ENCODE peak calls at places on chromosomes 11 and 22, in seven cellular contexts. M, Y, L, O, Q, F and E are unnamed samples. For H3K36me3, the result is how much of the 10 kb centered on the place peaks cover.

GRCh38 chr11:121299417-121299816 is 6.8 kb downstream of the SC5D start:
- DNase-seq in Y (no peak), O (no peak), M (no peak), Q (peak), L (no peak), F (no peak), E (no peak)

GRCh38 chr11:122343247-122343646 is 227.2 kb upstream of the BLID start:
- DNase-seq in M (peak), O (no peak), F (no peak), Q (no peak), L (no peak), Y (no peak), E (no peak)

GRCh38 chr11:35953081-35953480 is 9.2 kb downstream of the LDLRAD3 start:
- DNase-seq in M (no peak), Y (no peak), O (peak), Q (no peak), F (no peak), L (no peak), E (no peak)

GRCh38 chr11:26044389-26044788 is 287.5 kb upstream of the ANO3 start:
- DNase-seq in O (no peak), F (no peak), Q (no peak), M (no peak), Y (no peak), L (no peak), E (no peak)

GRCh38 chr11:65308281-65308891 is 6.3 kb upstream of the CDC42EP2 start:
- DNase-seq in O (peak), Y (peak), F (no peak), L (no peak), Q (no peak), M (peak), E (no peak)

GRCh38 chr11:476416-476815 is 26.3 kb downstream of the PTDSS2 start:
- DNase-seq in L (no peak), O (no peak), Q (no peak), Y (no peak), F (no peak), M (no peak), E (no peak)

GRCh38 chr11:130314184-130314748 is 451 bp downstream of the ZBTB44 start:
- DNase-seq in O (peak), L (peak), Y (peak), M (peak), Q (no peak), F (peak), E (peak)

GRCh38 chr11:36347384-36347906 is 51.4 kb downstream of the PRR5L start:
- DNase-seq in Q (no peak), M (no peak), L (no peak), Y (no peak), F (no peak), O (no peak), E (no peak)

GRCh38 chr11:69655479-69656394 is 14.8 kb downstream of the CCND1 start:
- DNase-seq in M (no peak), Q (no peak), F (no peak), O (no peak), Y (no peak), L (no peak), E (no peak)

GRCh38 chr11:63840356-63841060 is 1.6 kb downstream of the MARK2 start:
- DNase-seq in Q (peak), M (no peak), Y (no peak), L (no peak), O (no peak), F (no peak), E (no peak)

GRCh38 chr11:44380820-44381219 is 70.9 kb upstream of the ALX4 start:
- DNase-seq in M (no peak), O (no peak), Q (no peak), Y (no peak), F (no peak), L (no peak), E (no peak)

GRCh38 chr22:27452916-27453315 is 348.6 kb downstream of the MN1 start:
- DNase-seq in L (peak), F (no peak), Y (no peak), O (no peak), Q (no peak), M (no peak), E (no peak)

GRCh38 chr11:57199330-57199729 is 17.6 kb downstream of the LRRC55 start:
- DNase-seq in Q (no peak), O (no peak), F (no peak), Y (no peak), L (no peak), M (no peak), E (no peak)

GRCh38 chr11:68090706-68091105 is 30.5 kb downstream of the CHKA start:
- DNase-seq in F (no peak), Q (no peak), M (no peak), L (peak), Y (no peak), O (no peak), E (no peak)

GRCh38 chr11:78265326-78265725 is 76.6 kb downstream of the USP35 start:
- DNase-seq in M (no peak), Y (no peak), L (no peak), F (no peak), Q (no peak), O (no peak), E (no peak)

GRCh38 chr11:131766637-131767036 is 396.2 kb downstream of the NTM start:
- DNase-seq in O (no peak), Q (no peak), Y (no peak), M (no peak), F (no peak), L (no peak), E (no peak)

GRCh38 chr11:15819679-15820286 is 536.6 kb downstream of the SOX6 start:
- DNase-seq in Q (peak), Y (peak), M (peak), F (no peak), O (peak), L (peak), E (peak)

GRCh38 chr11:37574361-37574760 is 976.3 kb upstream of the RAG2 start:
- DNase-seq in Q (no peak), M (no peak), L (no peak), O (no peak), F (no peak), Y (no peak), E (no peak)

GRCh38 chr22:47199261-47199948 is 437.0 kb downstream of the TBC1D22A start:
- DNase-seq in Q (no peak), O (no peak), F (no peak), M (no peak), L (no peak), Y (no peak), E (no peak)

GRCh38 chr11:9025101-9025850 is 21.5 kb upstream of the NRIP3 start:
- DNase-seq in M (no peak), Q (no peak), Y (no peak), L (no peak), O (no peak), F (no peak), E (no peak)

GRCh38 chr11:9802291-9802861 is 138.5 kb downstream of the SWAP70 start:
- DNase-seq in F (no peak), M (peak), O (no peak), Y (no peak), Q (peak), L (peak), E (no peak)

GRCh38 chr11:33553486-33553885 is 147.1 kb downstream of the C11orf91 start:
- DNase-seq in L (no peak), Y (no peak), Q (peak), F (no peak), M (no peak), O (no peak), E (no peak)

GRCh38 chr11:18492888-18493287 is 33.9 kb downstream of the TSG101 start:
- DNase-seq in L (no peak), Y (no peak), F (no peak), Q (peak), O (no peak), M (peak), E (no peak)

GRCh38 chr22:37416806-37417205 is 10.5 kb downstream of the ELFN2 start:
- DNase-seq in O (no peak), F (no peak), M (no peak), Y (no peak), L (no peak), Q (no peak), E (no peak)

GRCh38 chr11:15011741-15012140 is 39.6 kb upstream of the CALCA start:
- DNase-seq in Y (no peak), Q (no peak), F (no peak), L (no peak), M (no peak), O (no peak), E (no peak)

GRCh38 chr11:62702241-62702640 is 5.0 kb downstream of the BSCL2 start:
- DNase-seq in L (no peak), O (no peak), F (no peak), Q (peak), M (no peak), Y (no peak), E (no peak)

GRCh38 chr11:30586251-30587144 is at the start of gene MPPED2:
- DNase-seq in Y (peak), F (no peak), O (peak), M (no peak), L (no peak), Q (no peak), E (peak)

GRCh38 chr11:68200639-68201038 is 12.5 kb downstream of the KMT5B start:
- DNase-seq in M (peak), F (no peak), O (no peak), L (no peak), Y (no peak), Q (peak), E (no peak)

GRCh38 chr22:47772864-47773263 is 1010.4 kb downstream of the TBC1D22A start:
- DNase-seq in F (no peak), Y (no peak), Q (no peak), O (no peak), L (no peak), M (no peak), E (no peak)

GRCh38 chr11:78647266-78647915 is 72.7 kb upstream of the NARS2 start:
- DNase-seq in Y (no peak), L (no peak), F (no peak), O (no peak), M (no peak), Q (no peak), E (no peak)

GRCh38 chr11:8381871-8382396 is 118.3 kb upstream of the LMO1 start:
- DNase-seq in F (no peak), Q (no peak), Y (no peak), L (no peak), O (no peak), M (no peak), E (no peak)

GRCh38 chr11:91305402-91305801 is 919.2 kb upstream of the FAT3 start:
- DNase-seq in Y (no peak), F (no peak), M (no peak), O (no peak), L (no peak), Q (no peak), E (no peak)

GRCh38 chr11:58675344-58676155 is 53.1 kb downstream of the CNTF start:
- DNase-seq in Y (peak), M (peak), Q (peak), O (peak), L (peak), F (peak), E (peak)

GRCh38 chr11:129388824-129389223 is 13.2 kb downstream of the BARX2 start:
- DNase-seq in Q (no peak), O (no peak), F (no peak), L (no peak), Y (no peak), M (no peak), E (no peak)

GRCh38 chr11:77109236-77110019 is 6.8 kb downstream of the OMP start:
- DNase-seq in O (no peak), F (no peak), Q (no peak), Y (no peak), L (no peak), M (peak), E (no peak)

GRCh38 chr11:128701936-128702335 is 8.1 kb downstream of the FLI1 start:
- DNase-seq in Q (no peak), M (no peak), O (no peak), L (no peak), F (no peak), Y (no peak), E (no peak)

GRCh38 chr11:62546244-62546936 is at the start of gene AHNAK:
- DNase-seq in Y (peak), F (peak), O (peak), L (no peak), Q (peak), M (peak), E (peak)

DNA sequence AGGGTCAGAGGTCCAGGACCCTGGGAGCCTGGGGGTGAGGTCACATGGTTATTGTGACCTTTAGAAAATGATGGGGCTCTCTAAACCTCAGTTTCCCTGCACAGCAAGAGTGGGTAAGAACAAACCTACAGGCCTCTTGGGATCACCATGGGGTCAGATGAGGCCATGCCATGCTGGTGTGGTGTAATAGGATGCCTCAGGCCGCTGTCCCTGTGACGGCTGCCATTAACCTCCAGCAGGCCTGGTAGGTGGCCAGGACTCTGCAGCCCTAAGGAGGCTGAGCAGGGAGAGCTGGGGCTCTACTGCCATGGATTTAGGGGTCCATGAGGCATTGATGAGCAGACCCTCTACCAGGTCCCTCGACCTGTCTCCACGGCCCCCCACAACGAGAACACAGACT is 265.5 kb downstream of the CTTN start:
- DNase-seq in F (no peak), Y (no peak), O (no peak), Q (no peak), L (no peak), M (no peak), E (no peak)
- H3K36me3 ChIP-seq in F (under half), Y (under half), O (under half), Q (under half), L (under half), M (under half), E (under half)

GRCh38 chr22:50627914-50628542 is at the start of gene ARSA:
- DNase-seq in Q (peak), F (peak), L (peak), M (peak), Y (peak), O (peak), E (peak)
- TF ChIP-seq CTCF in Q (peak), F (no peak), L (peak), M (peak), Y (peak), O (peak), E (peak)

DNA sequence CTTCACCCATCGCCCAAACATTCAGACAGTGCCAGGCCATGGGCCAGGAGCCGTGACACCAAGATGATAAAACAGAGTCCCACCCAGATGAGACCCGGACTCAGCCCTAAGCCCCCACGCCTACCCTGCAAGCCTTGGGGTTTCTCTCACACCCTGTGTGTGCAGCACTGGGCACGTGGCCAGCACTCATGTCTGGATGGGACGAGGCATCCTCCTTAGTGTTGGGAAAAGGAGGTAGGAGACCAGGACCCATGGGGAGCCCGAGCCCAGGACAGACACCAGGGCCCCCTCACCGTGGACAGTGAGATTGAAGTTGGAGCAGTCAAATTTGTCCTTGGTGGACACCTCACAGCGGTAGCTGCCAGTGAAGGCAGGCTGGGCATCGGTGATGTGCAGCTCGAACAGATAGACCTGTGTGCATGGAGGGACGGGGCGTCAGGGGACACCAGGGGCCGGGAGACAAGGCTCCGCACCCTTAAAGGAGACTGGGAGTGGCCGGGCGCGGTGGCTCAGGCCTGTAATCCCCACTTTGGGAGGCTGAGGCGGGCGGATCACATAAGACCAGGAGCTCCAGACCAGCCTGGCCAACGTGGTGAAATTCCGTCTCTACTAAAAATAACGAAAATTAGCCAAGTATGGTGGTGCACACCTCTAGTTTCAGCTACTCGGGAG is 4.2 kb downstream of the MYBPC3 start:
- DNase-seq in F (no peak), O (peak), L (no peak), M (no peak), Y (no peak), Q (no peak), E (no peak)
- H3K36me3 ChIP-seq in F (under half), O (under half), L (under half), M (under half), Y (half or more), Q (under half), E (under half)

GRCh38 chr11:93474122-93474521 is 69.1 kb downstream of the SMCO4 start:
- DNase-seq in M (no peak), F (no peak), Q (no peak), Y (no peak), O (no peak), L (no peak), E (no peak)
- TF ChIP-seq CTCF in M (no peak), F (no peak), Q (no peak), Y (no peak), O (no peak), L (no peak), E (no peak)

GRCh38 chr11:47488111-47488510 is 39.2 kb upstream of the RAPSN start:
- DNase-seq in L (no peak), M (no peak), F (no peak), Y (no peak), Q (no peak), O (no peak), E (no peak)

GRCh38 chr11:47487421-47487820 is 38.5 kb upstream of the RAPSN start:
- DNase-seq in Q (no peak), M (no peak), F (no peak), Y (no peak), O (no peak), L (no peak), E (no peak)

GRCh38 chr11:47488674-47489394 is 39.9 kb upstream of the RAPSN start:
- DNase-seq in L (no peak), Y (no peak), F (no peak), M (no peak), O (no peak), Q (no peak), E (no peak)

GRCh38 chr11:47483408-47483807 is 34.5 kb upstream of the RAPSN start:
- DNase-seq in Y (no peak), O (no peak), F (no peak), M (no peak), L (no peak), Q (no peak), E (no peak)

GRCh38 chr11:47485112-47485511 is 36.2 kb upstream of the RAPSN start:
- DNase-seq in L (no peak), F (no peak), M (no peak), O (no peak), Q (peak), Y (no peak), E (no peak)
- H3K36me3 ChIP-seq in L (half or more), F (half or more), M (half or more), O (under half), Q (under half), Y (half or more), E (under half)

DNA sequence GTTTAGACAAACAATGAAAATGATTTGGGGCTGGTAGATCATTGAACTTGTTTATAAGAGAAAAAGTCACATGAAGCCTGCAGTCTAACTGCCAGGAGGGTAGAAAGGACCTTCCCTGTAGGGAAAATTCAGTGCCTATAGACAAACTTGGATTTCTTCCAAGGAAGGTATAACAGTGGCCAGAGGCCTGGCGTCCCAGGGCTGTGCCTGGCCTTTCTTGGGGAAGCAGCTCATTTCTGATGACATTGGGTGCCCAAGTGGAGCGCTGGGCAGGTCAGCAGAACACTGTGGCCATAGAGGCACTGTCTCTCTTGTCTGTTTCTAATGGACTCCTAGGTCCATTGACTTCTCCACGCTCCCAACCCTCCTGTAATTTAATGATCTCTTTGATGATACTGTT is 6.6 kb upstream of the FXYD6 start:
- DNase-seq in F (no peak), M (no peak), O (no peak), L (no peak), Q (no peak), Y (no peak), E (no peak)
- TF ChIP-seq CTCF in F (no peak), M (no peak), O (no peak), L (no peak), Q (no peak), Y (no peak), E (no peak)

GRCh38 chr22:41243361-41243760 is 2.6 kb upstream of the CHADL start:
- DNase-seq in O (no peak), F (no peak), M (no peak), L (no peak), Y (no peak), Q (peak), E (no peak)

GRCh38 chr22:41248758-41249157 is 8.0 kb upstream of the CHADL start:
- DNase-seq in Y (no peak), F (no peak), Q (no peak), M (no peak), L (no peak), O (peak), E (no peak)

GRCh38 chr22:41248314-41248713 is 7.6 kb upstream of the CHADL start:
- DNase-seq in O (no peak), M (no peak), Y (no peak), Q (no peak), L (no peak), F (no peak), E (no peak)

GRCh38 chr22:41247703-41248102 is 7.0 kb upstream of the CHADL start:
- DNase-seq in L (no peak), O (peak), F (no peak), M (no peak), Y (peak), Q (no peak), E (no peak)

DNA sequence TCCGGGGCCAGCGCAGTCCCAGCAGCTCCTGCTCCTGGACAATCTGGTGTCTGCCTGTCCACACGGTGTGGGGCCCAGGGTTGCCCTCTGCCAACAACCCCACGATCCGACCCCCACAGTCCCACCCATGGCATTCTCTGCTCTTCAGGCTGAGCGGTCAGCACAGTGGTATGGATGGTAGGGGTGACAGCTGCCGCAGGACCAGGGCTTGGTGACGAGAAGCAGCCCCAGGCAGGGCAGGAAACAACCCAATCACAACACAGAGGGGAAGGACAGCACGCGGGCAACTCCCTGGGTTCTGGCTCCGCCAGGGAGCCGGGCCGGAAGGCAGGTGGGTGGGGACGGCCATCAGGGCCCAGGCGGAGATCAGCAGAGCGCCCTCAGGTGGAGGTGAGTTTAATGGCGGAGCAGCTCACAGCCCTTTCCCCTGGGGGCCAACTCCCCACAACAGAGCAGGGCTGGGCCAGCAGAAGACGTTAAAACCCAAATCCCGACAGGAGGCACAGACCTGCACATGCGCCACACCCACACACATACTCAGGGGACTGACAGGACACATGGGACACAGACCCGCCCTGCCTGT is 5.3 kb upstream of the CHADL start:
- DNase-seq in F (no peak), Q (no peak), O (no peak), Y (no peak), M (no peak), L (no peak), E (no peak)
- H3K36me3 ChIP-seq in F (under half), Q (under half), O (under half), Y (under half), M (under half), L (half or more), E (under half)

GRCh38 chr11:119993732-119994131 is 144.2 kb downstream of the TRIM29 start:
- DNase-seq in M (no peak), Y (no peak), L (no peak), O (no peak), Q (peak), F (no peak), E (no peak)
- TF ChIP-seq CTCF in M (no peak), Y (peak), L (no peak), O (no peak), Q (peak), F (no peak), E (no peak)

GRCh38 chr22:30297276-30298004 is 8.1 kb upstream of the CASTOR1 start:
- DNase-seq in F (no peak), Q (no peak), O (no peak), Y (no peak), L (no peak), M (no peak), E (no peak)
- H3K36me3 ChIP-seq in F (under half), Q (under half), O (under half), Y (half or more), L (half or more), M (under half), E (under half)